ENCODE peak calls at places on chromosomes 16 and 17, in nine cellular contexts. Q is bronchial epithelial cell; M is activated T-cell treated with anti-CD3 and anti-CD28 coated beads for 48 hours; R is upper lobe of right lung; B is left colon; D is HCT116; K is T follicular helper cell; H is fibroblast of the aortic adventitia; L is effector CD4-positive, alpha-beta T cell. X is an unnamed sample.

GRCh38 chr16:80948886-80949502 is 57.7 kb downstream of the CMC2 start:
- DNase-seq in H (peak), B (no peak), D (peak), Q (no peak), M (peak), L (no peak), R (peak), K (no peak), X (no peak)

GRCh38 chr16:68645494-68646388 is 631 bp downstream of the CDH3 start:
- DNase-seq in L (no peak), B (no peak), R (peak), K (no peak), M (no peak), Q (no peak), D (no peak), H (no peak), X (no peak)

GRCh38 chr16:55955439-55955838 is 80.3 kb upstream of the CES5A start:
- DNase-seq in D (no peak), L (no peak), H (no peak), M (no peak), Q (no peak), K (no peak), B (no peak), R (no peak), X (no peak)

GRCh38 chr17:18186271-18186982 is 2.8 kb downstream of the ALKBH5 start:
- DNase-seq in L (no peak), D (no peak), K (no peak), M (no peak), R (no peak), B (no peak), Q (no peak), H (peak), X (no peak)

GRCh38 chr17:78583091-78583490 is 5.9 kb upstream of the DNAH17 start:
- DNase-seq in H (no peak), D (peak), R (no peak), B (no peak), Q (no peak), L (no peak), M (no peak), K (no peak), X (no peak)

GRCh38 chr17:65561394-65562205 is at the start of gene AXIN2:
- DNase-seq in B (peak), Q (peak), R (peak), M (peak), K (peak), H (peak), D (peak), L (peak), X (peak)

GRCh38 chr17:82638183-82638773 is 10.0 kb downstream of the WDR45B start:
- DNase-seq in Q (no peak), B (no peak), L (no peak), D (no peak), K (no peak), H (no peak), R (no peak), M (no peak), X (no peak)

GRCh38 chr16:17161034-17161433 is 309.7 kb downstream of the XYLT1 start:
- DNase-seq in B (no peak), H (no peak), K (no peak), M (no peak), Q (no peak), R (no peak), D (no peak), L (no peak), X (no peak)

GRCh38 chr17:78731904-78732303 is 50.2 kb downstream of the CYTH1 start:
- DNase-seq in K (no peak), M (no peak), L (no peak), R (no peak), Q (no peak), H (no peak), B (no peak), D (no peak), X (no peak)

GRCh38 chr17:47959825-47960655 is 2.4 kb upstream of the PRR15L start:
- DNase-seq in L (no peak), R (no peak), B (peak), Q (no peak), H (no peak), M (no peak), K (no peak), D (no peak), X (no peak)

GRCh38 chr16:50820225-50820624 is 78.3 kb downstream of the CYLD start:
- DNase-seq in B (no peak), H (no peak), M (no peak), Q (no peak), D (no peak), K (no peak), R (no peak), L (no peak), X (no peak)